ENCODE peak calls at places on chromosomes 11 and 22, in seven cellular contexts. V is GM23338, J is AG10803, P is H9, W is A549, Z is transverse colon, I is BJ. C is an unnamed sample.

GRCh38 chr22:38034278-38034882 is 22.8 kb upstream of the PICK1 start:
- DNase-seq in V (peak), J (peak), P (peak), W (peak), Z (peak), I (peak), C (no peak)

GRCh38 chr11:35928688-35929087 is 15.2 kb upstream of the LDLRAD3 start:
- DNase-seq in V (no peak), J (no peak), P (no peak), W (no peak), Z (no peak), I (no peak), C (no peak)

GRCh38 chr11:10429526-10429925 is 25.5 kb upstream of the AMPD3 start:
- DNase-seq in V (no peak), J (no peak), P (no peak), W (no peak), Z (no peak), I (no peak), C (peak)

GRCh38 chr22:44351685-44352377 is 39.1 kb upstream of the SHISAL1 start:
- DNase-seq in V (peak), J (peak), P (peak), W (peak), Z (peak), I (peak), C (no peak)

GRCh38 chr11:126631399-126631798 is 275.9 kb downstream of the ST3GAL4 start:
- DNase-seq in V (no peak), J (no peak), P (no peak), W (no peak), Z (no peak), I (no peak), C (no peak)

GRCh38 chr11:22347857-22348496 is 9.8 kb downstream of the SLC17A6 start:
- DNase-seq in V (no peak), J (no peak), P (no peak), W (no peak), Z (no peak), I (no peak), C (no peak)

GRCh38 chr11:75195164-75195962 is 44.5 kb downstream of the SLCO2B1 start:
- DNase-seq in V (no peak), J (no peak), P (no peak), W (no peak), Z (peak), I (no peak), C (no peak)

GRCh38 chr11:107018274-107018901 is at the start of gene GUCY1A2:
- DNase-seq in V (peak), J (no peak), P (peak), W (peak), Z (no peak), I (no peak), C (peak)

GRCh38 chr11:3375552-3375951 is 3.4 kb downstream of the ZNF195 start:
- DNase-seq in V (no peak), J (peak), P (no peak), W (no peak), Z (no peak), I (no peak), C (no peak)

GRCh38 chr11:73547706-73548105 is 50.2 kb downstream of the FAM168A start:
- DNase-seq in V (no peak), J (no peak), P (no peak), W (no peak), Z (no peak), I (no peak), C (no peak)

GRCh38 chr11:122910775-122911174 is 28.2 kb downstream of the JHY start:
- DNase-seq in V (peak), J (peak), P (no peak), W (peak), Z (no peak), I (no peak), C (no peak)

DNA sequence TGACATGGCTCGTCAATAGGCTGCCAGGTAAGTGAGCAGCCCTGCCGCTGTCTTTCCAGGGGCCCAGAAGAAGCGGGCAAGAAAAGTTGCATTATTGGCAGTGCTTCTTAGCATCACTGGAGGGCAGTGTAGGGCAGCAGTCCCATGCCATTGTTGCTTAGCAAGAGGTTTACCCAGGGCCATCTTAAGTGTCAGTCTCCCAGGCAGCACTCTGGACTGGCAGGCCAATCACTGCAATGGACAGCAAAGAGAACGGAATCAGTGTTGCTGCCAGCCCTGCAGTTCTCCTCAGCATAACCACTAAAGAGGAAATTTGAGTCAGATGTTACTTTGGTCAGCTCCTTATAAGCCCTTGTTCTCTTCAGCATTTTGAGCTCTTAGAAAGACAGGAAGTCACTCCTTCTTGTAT is 13.4 kb upstream of the GRK2 start:
- DNase-seq in V (peak), J (peak), P (no peak), W (peak), Z (no peak), I (no peak), C (no peak)
- TF ChIP-seq CTCF in V (peak), J (peak), P (peak), W (peak), Z (peak), I (peak), C (peak)

DNA sequence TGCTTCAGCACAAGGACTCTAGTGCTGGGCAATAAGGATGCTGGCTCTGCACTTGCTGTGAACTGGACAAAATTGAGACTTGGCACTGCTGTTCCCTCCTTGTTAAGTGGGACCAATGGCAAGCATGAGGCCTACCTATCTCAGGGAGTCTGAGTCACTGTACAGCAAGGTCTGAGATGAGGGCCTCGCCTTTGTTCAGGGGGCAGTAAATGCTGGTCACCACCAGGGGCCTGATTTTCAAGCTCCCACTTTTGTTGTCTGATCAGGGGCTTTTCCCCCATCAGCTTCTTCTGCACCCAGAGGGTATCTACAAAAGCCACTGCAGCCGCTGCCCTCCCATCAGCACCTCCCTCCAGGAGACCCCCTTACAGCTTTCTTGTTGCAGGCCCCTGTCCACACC is 22.8 kb downstream of the DHCR7 start:
- DNase-seq in V (peak), J (no peak), P (no peak), W (peak), Z (no peak), I (no peak), C (no peak)
- TF ChIP-seq CTCF in V (peak), J (no peak), P (peak), W (no peak), Z (no peak), I (no peak), C (no peak)

GRCh38 chr11:128648711-128649110 is 45.2 kb upstream of the FLI1 start:
- DNase-seq in V (no peak), J (no peak), P (no peak), W (no peak), Z (no peak), I (no peak), C (no peak)

GRCh38 chr11:128658499-128658898 is 35.4 kb upstream of the FLI1 start:
- DNase-seq in V (no peak), J (no peak), P (no peak), W (no peak), Z (no peak), I (no peak), C (no peak)

DNA sequence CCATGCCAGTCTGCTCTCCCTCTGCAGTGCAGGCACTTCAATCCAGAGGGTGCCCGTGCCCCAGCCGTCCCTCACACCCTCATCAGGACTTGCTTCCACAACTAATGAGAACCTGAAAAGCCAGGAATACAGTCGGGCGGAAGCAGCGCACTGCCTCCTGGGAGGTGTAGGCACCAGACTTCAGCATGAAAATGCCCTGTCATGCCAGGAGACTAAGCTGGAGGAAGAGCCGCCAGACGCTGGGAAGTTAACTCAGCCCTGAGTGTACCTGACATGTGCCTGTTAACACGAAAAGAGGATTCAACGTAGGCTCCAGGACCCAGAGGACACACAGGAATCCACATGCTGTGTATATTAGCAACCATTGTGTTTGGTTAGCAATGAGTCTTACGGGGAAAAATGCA is 40.0 kb upstream of the FLI1 start:
- DNase-seq in V (peak), J (peak), P (peak), W (peak), Z (peak), I (peak), C (no peak)
- TF ChIP-seq CTCF in V (peak), J (no peak), P (peak), W (no peak), Z (no peak), I (no peak), C (no peak)

DNA sequence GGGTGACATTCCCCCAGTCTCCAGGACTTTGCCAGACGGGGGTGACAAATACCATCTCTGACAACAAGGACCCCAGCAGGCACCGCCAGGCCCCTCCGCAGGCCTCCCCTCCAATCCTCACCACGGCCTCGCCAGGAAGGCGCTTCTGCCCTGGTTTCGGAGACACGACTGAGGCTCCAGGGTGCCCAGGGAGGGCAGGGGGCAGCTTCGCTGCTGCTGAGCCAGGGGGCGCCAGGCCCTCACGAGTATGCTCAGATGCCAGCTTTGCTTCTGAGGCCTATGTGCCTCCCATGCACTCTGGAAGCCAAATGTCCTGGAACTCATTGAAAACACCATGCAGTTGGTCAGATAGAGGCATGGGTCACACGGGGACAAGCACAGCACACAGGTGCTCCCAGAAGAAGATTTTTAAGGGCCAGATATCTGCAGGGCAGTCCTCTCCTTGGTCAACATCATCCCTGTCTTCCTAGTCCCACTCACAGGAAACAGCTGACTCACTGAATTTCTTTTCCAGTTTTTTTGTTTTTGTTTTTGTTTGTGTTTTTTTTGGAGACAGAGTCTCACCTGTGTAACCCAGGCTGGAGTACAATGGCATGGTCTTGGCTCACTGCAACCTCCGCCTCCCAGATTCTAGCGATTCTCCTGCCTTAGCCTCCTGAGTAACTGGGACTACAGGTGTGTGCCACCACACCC is 19.9 kb downstream of the BID start:
- DNase-seq in V (peak), J (no peak), P (peak), W (peak), Z (no peak), I (no peak), C (no peak)
- TF ChIP-seq CTCF in V (peak), J (peak), P (peak), W (no peak), Z (no peak), I (peak), C (peak)

GRCh38 chr11:67371549-67372231 is 1.7 kb downstream of the CLCF1 start:
- DNase-seq in V (peak), J (peak), P (peak), W (peak), Z (no peak), I (no peak), C (no peak)
- TF ChIP-seq CTCF in V (peak), J (peak), P (peak), W (peak), Z (peak), I (peak), C (peak)

GRCh38 chr22:28019881-28020861 is 101.1 kb upstream of the PITPNB start:
- DNase-seq in V (peak), J (peak), P (peak), W (peak), Z (peak), I (no peak), C (peak)

GRCh38 chr22:28018461-28018927 is 99.4 kb upstream of the PITPNB start:
- DNase-seq in V (no peak), J (no peak), P (no peak), W (no peak), Z (peak), I (no peak), C (no peak)

GRCh38 chr22:28017558-28017820 is 98.4 kb upstream of the PITPNB start:
- DNase-seq in V (no peak), J (no peak), P (no peak), W (no peak), Z (no peak), I (no peak), C (no peak)

GRCh38 chr22:28017859-28018258 is 98.8 kb upstream of the PITPNB start:
- DNase-seq in V (no peak), J (no peak), P (no peak), W (no peak), Z (peak), I (no peak), C (no peak)

GRCh38 chr22:28019360-28019759 is 100.3 kb upstream of the PITPNB start:
- DNase-seq in V (no peak), J (peak), P (no peak), W (no peak), Z (peak), I (no peak), C (no peak)
- TF ChIP-seq CTCF in V (no peak), J (no peak), P (no peak), W (no peak), Z (no peak), I (no peak), C (no peak)

DNA sequence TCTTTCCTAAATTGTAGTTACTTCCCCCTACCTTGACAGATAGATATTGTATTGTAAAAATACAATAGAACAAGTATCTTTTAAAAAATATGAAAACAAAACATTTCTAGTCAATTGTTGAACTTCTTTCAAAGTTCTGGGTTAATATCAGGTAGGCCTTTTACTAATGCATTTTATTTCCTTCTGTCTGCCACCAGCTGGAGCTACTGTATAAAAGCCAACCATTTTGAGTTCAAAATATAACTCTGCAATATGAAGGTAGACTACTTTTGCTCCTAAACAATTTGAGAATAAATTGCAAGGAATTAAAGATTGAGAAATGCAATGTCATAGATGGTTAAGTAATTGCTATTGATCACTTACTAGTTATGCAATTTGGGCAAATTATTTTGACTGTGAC is 22.1 kb upstream of the LIN7C start:
- DNase-seq in V (no peak), J (no peak), P (no peak), W (no peak), Z (no peak), I (no peak), C (no peak)
- TF ChIP-seq CTCF in V (no peak), J (peak), P (no peak), W (peak), Z (no peak), I (no peak), C (no peak)

GRCh38 chr11:95135155-95135554 is 45.5 kb downstream of the ENDOD1 start:
- DNase-seq in V (no peak), J (no peak), P (no peak), W (no peak), Z (no peak), I (no peak), C (no peak)

GRCh38 chr11:95135880-95136279 is 46.2 kb downstream of the ENDOD1 start:
- DNase-seq in V (no peak), J (no peak), P (no peak), W (no peak), Z (no peak), I (no peak), C (no peak)

GRCh38 chr11:95137299-95137698 is 47.7 kb downstream of the ENDOD1 start:
- DNase-seq in V (no peak), J (no peak), P (no peak), W (no peak), Z (no peak), I (no peak), C (no peak)

GRCh38 chr11:95140397-95141030 is 50.9 kb downstream of the ENDOD1 start:
- DNase-seq in V (no peak), J (no peak), P (no peak), W (no peak), Z (no peak), I (no peak), C (no peak)

DNA sequence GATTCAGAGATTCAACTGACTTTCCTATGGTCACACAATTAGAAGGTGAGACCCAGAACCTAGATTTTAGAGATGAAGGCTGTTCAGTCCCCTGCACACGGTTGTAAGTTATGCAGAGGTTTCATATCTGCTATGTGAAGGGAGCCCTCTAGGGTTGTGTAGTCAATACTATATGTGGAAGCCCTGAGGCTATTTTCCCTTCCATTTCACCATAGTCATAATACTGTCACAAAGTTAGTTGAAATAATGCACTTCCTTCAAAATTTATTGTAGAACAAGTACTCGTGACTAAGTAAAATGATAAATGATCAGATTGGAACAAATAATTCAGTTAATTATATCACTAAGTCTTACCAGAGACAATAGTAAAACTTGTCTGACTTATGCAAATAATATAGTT is 48.8 kb downstream of the ENDOD1 start:
- DNase-seq in V (no peak), J (no peak), P (no peak), W (no peak), Z (no peak), I (no peak), C (no peak)
- TF ChIP-seq CTCF in V (peak), J (peak), P (peak), W (no peak), Z (peak), I (peak), C (peak)

GRCh38 chr11:61753672-61754071 is 1.2 kb downstream of the MYRF start:
- DNase-seq in V (no peak), J (no peak), P (no peak), W (no peak), Z (no peak), I (no peak), C (no peak)

GRCh38 chr11:61751384-61751783 is 1.1 kb upstream of the MYRF start:
- DNase-seq in V (no peak), J (no peak), P (no peak), W (no peak), Z (no peak), I (no peak), C (no peak)

GRCh38 chr11:61752925-61753551 is 602 bp downstream of the MYRF start:
- DNase-seq in V (no peak), J (no peak), P (no peak), W (no peak), Z (no peak), I (no peak), C (no peak)

GRCh38 chr11:61750631-61751273 is 1.7 kb upstream of the MYRF start:
- DNase-seq in V (no peak), J (no peak), P (no peak), W (no peak), Z (no peak), I (no peak), C (no peak)

GRCh38 chr11:61752117-61752924 is at the start of gene MYRF:
- DNase-seq in V (peak), J (no peak), P (peak), W (no peak), Z (peak), I (no peak), C (no peak)
- TF ChIP-seq CTCF in V (peak), J (peak), P (peak), W (peak), Z (peak), I (peak), C (peak)

C was measured in D721Med.